ENCODE peak calls at places on chromosomes 2 and 18, in four cellular contexts. U is GM12878, P is K562, E is HepG2. A is an unnamed sample.
A peak's percentile ranks its signal among the peaks of the same experiment; 100 is the strongest.

GRCh38 chr18:79934311-79935097 is 16.9 kb downstream of the SLC66A2 start:
- DNase-seq in U (no peak), P (no peak), E (peak; percentile 99), A (no peak)

GRCh38 chr18:79360933-79361332 is 34.8 kb upstream of the NFATC1 start:
- DNase-seq in U (no peak), P (no peak), E (no peak), A (no peak)

GRCh38 chr2:45435316-45435715 is 175.8 kb downstream of the SRBD1 start:
- DNase-seq in U (no peak), P (no peak), E (no peak), A (no peak)

GRCh38 chr2:189213226-189213625 is 33.7 kb upstream of the COL5A2 start:
- DNase-seq in U (no peak), P (no peak), E (no peak), A (no peak)

GRCh38 chr18:62091487-62092120 is 95.3 kb downstream of the PIGN start:
- DNase-seq in U (no peak), P (no peak), E (no peak), A (no peak)

GRCh38 chr18:67997496-67997895 is 481.0 kb upstream of the DSEL start:
- DNase-seq in U (no peak), P (no peak), E (no peak), A (no peak)

GRCh38 chr2:241801611-241802420 is 7.2 kb upstream of the NEU4 start:
- DNase-seq in U (no peak), P (peak; percentile 81), E (no peak), A (no peak)

GRCh38 chr2:197255550-197255949 is 55.0 kb downstream of the ANKRD44 start:
- DNase-seq in U (peak; percentile 81), P (no peak), E (no peak), A (no peak)

GRCh38 chr2:214127178-214127970 is 283.5 kb upstream of the VWC2L start:
- DNase-seq in U (no peak), P (no peak), E (no peak), A (no peak)

GRCh38 chr2:212979799-212980198 is 171.6 kb downstream of the IKZF2 start:
- DNase-seq in U (no peak), P (no peak), E (no peak), A (no peak)

GRCh38 chr2:36655456-36655855 is 41.1 kb upstream of the VIT start:
- DNase-seq in U (no peak), P (no peak), E (no peak), A (no peak)

GRCh38 chr2:21317131-21317530 is 193.4 kb downstream of the TDRD15 start:
- DNase-seq in U (no peak), P (peak; percentile 66), E (peak; percentile 60), A (peak; percentile 63)

GRCh38 chr2:36516136-36516870 is 81.7 kb downstream of the FEZ2 start:
- DNase-seq in U (no peak), P (no peak), E (no peak), A (no peak)

GRCh38 chr2:64698668-64699444 is 45.1 kb upstream of the SERTAD2 start:
- DNase-seq in U (peak; percentile 83), P (no peak), E (peak; percentile 72), A (no peak)

GRCh38 chr2:233451950-233452349 is 97.7 kb downstream of the DGKD start:
- DNase-seq in U (no peak), P (peak; percentile 52), E (no peak), A (no peak)

GRCh38 chr2:10983711-10984110 is 72.0 kb downstream of the KCNF1 start:
- DNase-seq in U (no peak), P (no peak), E (no peak), A (no peak)

GRCh38 chr2:80007722-80008503 is 296.6 kb downstream of the LRRTM1 start:
- DNase-seq in U (no peak), P (no peak), E (no peak), A (peak; percentile 39)

DNA sequence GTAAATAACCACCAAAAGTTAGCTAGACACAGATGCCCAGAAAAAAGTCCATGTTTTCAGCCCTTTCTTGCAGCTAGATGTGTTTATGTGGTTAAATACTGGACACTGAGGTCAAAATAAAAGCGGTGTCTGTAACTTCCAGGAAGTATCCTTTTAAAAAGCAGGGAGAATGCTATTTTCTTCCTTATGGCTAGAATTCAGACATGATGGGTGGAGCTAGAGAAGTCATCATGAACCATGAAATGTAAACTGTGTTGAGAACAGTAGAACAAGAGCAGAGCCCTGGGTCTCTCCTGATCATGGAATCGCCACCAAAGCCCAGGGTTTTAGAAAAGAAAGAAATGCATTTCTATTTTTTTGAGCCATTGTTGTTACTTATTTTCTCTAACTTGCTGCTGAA is 41.3 kb upstream of the GALNT3 start:
- DNase-seq in U (no peak), P (no peak), E (no peak), A (no peak)
- TF ChIP-seq SP1 in U (no peak), P (no peak), E (no peak), A (no peak)

GRCh38 chr2:172148246-172148645 is 45.5 kb upstream of the DLX2 start:
- DNase-seq in U (no peak), P (no peak), E (no peak), A (no peak)
- TF ChIP-seq BHLHE40 in U (no peak), P (no peak), E (no peak), A (no peak)

GRCh38 chr2:190535119-190535439 is 557 bp upstream of the NEMP2 start:
- DNase-seq in U (no peak), P (no peak), E (no peak), A (no peak)

GRCh38 chr2:190533175-190533967 is 1.2 kb downstream of the NEMP2 start:
- DNase-seq in U (no peak), P (no peak), E (no peak), A (no peak)

GRCh38 chr2:190532581-190532980 is 1.9 kb downstream of the NEMP2 start:
- DNase-seq in U (no peak), P (no peak), E (no peak), A (no peak)

GRCh38 chr2:190534310-190535118 is at the start of gene NEMP2:
- DNase-seq in U (no peak), P (peak; percentile 82), E (peak; percentile 77), A (peak; percentile 80)

DNA sequence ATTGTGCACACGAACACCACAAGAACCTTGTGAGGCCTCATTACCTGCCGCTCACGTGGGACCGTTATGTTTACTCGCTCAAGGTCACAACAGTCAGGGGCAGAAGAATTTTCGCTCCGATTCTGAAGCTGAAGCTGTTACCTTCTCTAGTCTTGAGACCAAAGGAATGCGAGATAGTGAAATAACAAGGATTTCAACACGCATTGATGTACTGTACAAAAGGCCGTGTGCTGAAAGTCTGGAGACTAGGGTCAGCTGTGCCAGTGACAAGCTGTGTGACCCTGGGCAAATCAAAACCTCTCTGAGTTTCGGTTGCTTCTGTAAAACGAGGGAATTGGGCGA is 583 bp downstream of the NEMP2 start:
- DNase-seq in U (no peak), P (peak; percentile 13), E (peak; percentile 79), A (no peak)
- TF ChIP-seq TARDBP in U (no peak), P (no peak), E (no peak), A (no peak)

GRCh38 chr2:119062179-119062578 is 96.4 kb downstream of the C1QL2 start:
- DNase-seq in U (no peak), P (no peak), E (no peak), A (no peak)
- TF ChIP-seq SP1 in U (no peak), P (no peak), E (no peak), A (no peak)

A was measured in HEK293T.